ENCODE peak calls at places on chromosomes 16 and 17, in eight cellular contexts. J is body of pancreas, Q is fibroblast of pulmonary artery, G is progenitor cell of endocrine pancreas, P is BE2C, C is foreskin keratinocyte, T is CD14-positive monocyte, H is left ventricle myocardium inferior. L is an unnamed sample.

GRCh38 chr16:23874613-23875294 is 39.0 kb downstream of the PRKCB start:
- DNase-seq in J (no peak), Q (no peak), G (no peak), P (no peak), C (no peak), T (no peak), H (no peak), L (no peak)

GRCh38 chr17:72101526-72101925 is 19.3 kb upstream of the SOX9 start:
- DNase-seq in J (no peak), Q (no peak), G (no peak), P (no peak), C (no peak), T (no peak), H (no peak), L (no peak)

GRCh38 chr16:56589141-56590039 is at the start of gene MT3:
- DNase-seq in J (peak), Q (no peak), G (no peak), P (peak), C (no peak), T (no peak), H (no peak), L (peak)

GRCh38 chr16:58551496-58551895 is 36.2 kb downstream of the SETD6 start:
- DNase-seq in J (no peak), Q (no peak), G (no peak), P (no peak), C (no peak), T (no peak), H (peak), L (no peak)

GRCh38 chr16:9123871-9124270 is 32.4 kb downstream of the HAPSTR1 start:
- DNase-seq in J (peak), Q (no peak), G (no peak), P (no peak), C (peak), T (peak), H (peak), L (no peak)

GRCh38 chr16:84284168-84284722 is 10.4 kb upstream of the WFDC1 start:
- DNase-seq in J (peak), Q (peak), G (no peak), P (no peak), C (no peak), T (no peak), H (peak), L (peak)

GRCh38 chr17:58399974-58400373 is 17.4 kb downstream of the RNF43 start:
- DNase-seq in J (no peak), Q (no peak), G (no peak), P (no peak), C (peak), T (no peak), H (no peak), L (no peak)

GRCh38 chr16:12317121-12317810 is 340.7 kb downstream of the SNX29 start:
- DNase-seq in J (no peak), Q (no peak), G (no peak), P (no peak), C (no peak), T (no peak), H (no peak), L (no peak)

GRCh38 chr16:29696881-29697331 is 17.9 kb downstream of the QPRT start:
- DNase-seq in J (no peak), Q (no peak), G (no peak), P (no peak), C (no peak), T (peak), H (no peak), L (no peak)

GRCh38 chr16:78220571-78220970 is 121.1 kb downstream of the WWOX start:
- DNase-seq in J (no peak), Q (no peak), G (no peak), P (no peak), C (peak), T (no peak), H (no peak), L (no peak)

GRCh38 chr17:391850-392249 is 39.2 kb upstream of the RPH3AL start:
- DNase-seq in J (no peak), Q (no peak), G (no peak), P (no peak), C (no peak), T (no peak), H (no peak), L (no peak)

GRCh38 chr16:1167276-1168107 is 14.6 kb downstream of the CACNA1H start:
- DNase-seq in J (peak), Q (no peak), G (no peak), P (peak), C (no peak), T (no peak), H (no peak), L (peak)

GRCh38 chr16:48608452-48608851 is 1.5 kb downstream of the N4BP1 start:
- DNase-seq in J (no peak), Q (no peak), G (no peak), P (no peak), C (peak), T (no peak), H (no peak), L (no peak)

GRCh38 chr16:88477631-88478030 is 24.6 kb downstream of the ZFPM1 start:
- DNase-seq in J (no peak), Q (no peak), G (no peak), P (no peak), C (no peak), T (no peak), H (no peak), L (no peak)

GRCh38 chr17:42773290-42774035 is at the start of gene VPS25:
- DNase-seq in J (peak), Q (peak), G (no peak), P (peak), C (peak), T (peak), H (peak), L (peak)
- TF ChIP-seq CTCF in J (no peak), Q (peak), G (peak), P (peak), C (peak), T (no peak), H (peak), L (no peak)

GRCh38 chr16:86048882-86049585 is 150.1 kb downstream of the IRF8 start:
- DNase-seq in J (no peak), Q (no peak), G (no peak), P (no peak), C (no peak), T (no peak), H (no peak), L (no peak)
- TF ChIP-seq CTCF in J (no peak), Q (no peak), G (no peak), P (peak), C (no peak), T (no peak), H (no peak), L (no peak)

DNA sequence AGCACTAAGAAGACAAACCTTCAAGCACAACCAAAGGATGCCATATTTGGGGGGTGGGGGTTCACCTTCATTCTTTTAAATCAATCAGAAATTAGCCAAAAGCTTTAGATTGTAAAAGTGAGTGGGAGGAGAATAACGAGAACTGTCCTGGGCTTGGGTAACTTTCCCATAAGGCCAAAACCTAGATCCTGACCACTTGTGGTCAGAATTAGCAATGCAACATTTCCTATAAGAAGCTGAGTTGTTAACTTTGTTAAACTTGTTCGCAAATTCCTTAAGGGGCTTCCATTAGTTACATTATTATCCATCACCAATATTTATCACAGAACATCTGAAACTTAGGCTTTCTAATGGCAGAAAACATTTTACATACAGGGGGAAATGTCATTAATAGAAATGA is 25.1 kb downstream of the STAT5B start:
- DNase-seq in J (no peak), Q (peak), G (no peak), P (no peak), C (no peak), T (no peak), H (no peak), L (no peak)
- TF ChIP-seq CTCF in J (no peak), Q (peak), G (peak), P (peak), C (peak), T (peak), H (peak), L (no peak)

DNA sequence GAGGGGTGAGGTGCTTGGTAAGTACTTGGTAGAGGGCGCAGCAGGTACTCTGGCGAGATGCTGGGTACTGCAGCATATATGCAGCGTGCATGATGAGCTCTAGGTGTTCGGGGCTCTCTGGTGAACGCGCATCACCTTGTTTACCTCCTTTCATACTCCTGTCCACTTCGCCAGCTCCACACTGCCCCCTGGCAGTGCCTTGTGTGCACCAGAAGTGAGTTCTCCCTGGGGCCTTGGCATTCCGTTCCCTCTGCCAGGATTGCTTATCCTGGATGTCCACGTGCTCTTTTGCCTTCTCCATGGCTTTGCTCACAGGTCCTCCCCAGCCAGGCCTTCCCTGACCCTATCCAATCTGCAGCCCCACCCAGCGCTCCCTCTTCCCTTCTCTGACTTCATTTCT is 154.2 kb downstream of the MRM1 start:
- DNase-seq in J (peak), Q (peak), G (no peak), P (peak), C (peak), T (no peak), H (no peak), L (no peak)
- TF ChIP-seq CTCF in J (no peak), Q (peak), G (peak), P (peak), C (peak), T (peak), H (no peak), L (peak)

GRCh38 chr17:7862692-7863437 is 5.1 kb downstream of the CYB5D1 start:
- DNase-seq in J (peak), Q (peak), G (no peak), P (no peak), C (peak), T (no peak), H (peak), L (peak)
- TF ChIP-seq CTCF in J (peak), Q (peak), G (peak), P (peak), C (peak), T (peak), H (peak), L (peak)

DNA sequence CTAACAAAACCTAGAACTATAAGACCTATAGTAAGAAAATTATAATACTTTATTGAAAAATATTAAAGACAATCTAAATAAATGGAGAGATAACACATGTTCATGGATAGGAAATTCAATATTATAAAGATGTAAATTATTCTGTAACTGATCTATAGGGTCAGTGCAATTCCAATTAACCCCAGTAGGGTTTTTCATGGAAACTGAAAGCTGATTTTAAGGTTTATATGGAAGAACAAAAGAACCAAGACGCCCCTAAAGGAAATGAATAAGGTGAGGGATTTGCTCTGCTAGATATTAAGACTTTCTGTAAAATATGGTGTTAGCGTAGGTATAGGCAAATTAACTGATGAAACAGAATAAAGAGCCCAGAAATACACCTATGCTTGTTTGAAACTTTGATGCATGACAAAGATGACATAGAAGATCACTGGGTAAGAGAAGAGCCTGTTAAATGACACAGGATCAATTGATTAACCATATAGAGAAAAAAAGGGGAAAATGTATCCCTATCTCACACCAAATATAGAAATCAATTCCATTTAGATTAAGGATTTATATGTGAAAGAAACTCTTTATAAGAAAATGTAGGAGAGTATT is 3.0 kb downstream of the ICAM2 start:
- DNase-seq in J (no peak), Q (no peak), G (no peak), P (no peak), C (no peak), T (no peak), H (no peak), L (no peak)
- TF ChIP-seq CTCF in J (no peak), Q (peak), G (peak), P (peak), C (peak), T (peak), H (peak), L (peak)

GRCh38 chr17:29565643-29566472 is 979 bp downstream of the ABHD15 start:
- DNase-seq in J (peak), Q (no peak), G (no peak), P (no peak), C (peak), T (no peak), H (no peak), L (peak)
- TF ChIP-seq CTCF in J (no peak), Q (no peak), G (peak), P (peak), C (peak), T (peak), H (peak), L (peak)

L was measured in nephron progenitor cell.